ENCODE peak calls at places on chromosome 17, in ten cellular contexts. One of them, this sample, is unnamed.

GRCh38 chr17:75155191-75155601 is 884 bp upstream of the JPT1 start:
- DNase-seq in mucosa of descending colon: no peak
- DNase-seq in K562: no peak
- DNase-seq in hepatocyte: no peak
- DNase-seq in prostate gland: no peak
- DNase-seq in CD8-positive, alpha-beta T cell: no peak
- DNase-seq in A549: no peak
- DNase-seq in transverse colon: no peak
- DNase-seq in DND-41: no peak
- DNase-seq in H1: no peak
- DNase-seq in this sample: peak

GRCh38 chr17:49229076-49229804 is 1.3 kb downstream of the PHOSPHO1 start:
- DNase-seq in mucosa of descending colon: no peak
- DNase-seq in K562: no peak
- DNase-seq in hepatocyte: no peak
- DNase-seq in prostate gland: no peak
- DNase-seq in CD8-positive, alpha-beta T cell: no peak
- DNase-seq in A549: no peak
- DNase-seq in transverse colon: no peak
- DNase-seq in DND-41: no peak
- DNase-seq in H1: no peak
- DNase-seq in this sample: no peak

GRCh38 chr17:40122466-40122943 is 734 bp downstream of the MSL1 start:
- DNase-seq in mucosa of descending colon: peak
- DNase-seq in K562: peak
- DNase-seq in hepatocyte: peak
- DNase-seq in prostate gland: no peak
- DNase-seq in CD8-positive, alpha-beta T cell: no peak
- DNase-seq in A549: peak
- DNase-seq in transverse colon: peak
- DNase-seq in DND-41: peak
- DNase-seq in H1: no peak
- DNase-seq in this sample: peak

GRCh38 chr17:18263885-18264682 is 3.6 kb downstream of the MIEF2 start:
- DNase-seq in mucosa of descending colon: no peak
- DNase-seq in K562: no peak
- DNase-seq in hepatocyte: no peak
- DNase-seq in prostate gland: no peak
- DNase-seq in CD8-positive, alpha-beta T cell: no peak
- DNase-seq in A549: no peak
- DNase-seq in transverse colon: no peak
- DNase-seq in DND-41: no peak
- DNase-seq in H1: no peak
- DNase-seq in this sample: no peak

GRCh38 chr17:37848690-37849616 is 75.3 kb upstream of the TBC1D3K start:
- DNase-seq in mucosa of descending colon: no peak
- DNase-seq in K562: no peak
- DNase-seq in hepatocyte: peak
- DNase-seq in prostate gland: no peak
- DNase-seq in CD8-positive, alpha-beta T cell: no peak
- DNase-seq in A549: peak
- DNase-seq in transverse colon: no peak
- DNase-seq in DND-41: peak
- DNase-seq in H1: no peak
- DNase-seq in this sample: peak

GRCh38 chr17:33120103-33120502 is 128.5 kb downstream of the SPACA3 start:
- DNase-seq in mucosa of descending colon: no peak
- DNase-seq in K562: no peak
- DNase-seq in hepatocyte: peak
- DNase-seq in prostate gland: no peak
- DNase-seq in CD8-positive, alpha-beta T cell: no peak
- DNase-seq in A549: no peak
- DNase-seq in transverse colon: no peak
- DNase-seq in DND-41: no peak
- DNase-seq in H1: no peak
- DNase-seq in this sample: no peak

GRCh38 chr17:33444731-33445130 is 151.6 kb upstream of the ASIC2 start:
- DNase-seq in mucosa of descending colon: no peak
- DNase-seq in K562: no peak
- DNase-seq in hepatocyte: no peak
- DNase-seq in prostate gland: no peak
- DNase-seq in CD8-positive, alpha-beta T cell: no peak
- DNase-seq in A549: no peak
- DNase-seq in transverse colon: no peak
- DNase-seq in DND-41: no peak
- DNase-seq in H1: no peak
- DNase-seq in this sample: no peak

GRCh38 chr17:4566785-4567184 is 6.4 kb upstream of the GGT6 start:
- DNase-seq in mucosa of descending colon: no peak
- DNase-seq in K562: peak
- DNase-seq in hepatocyte: peak
- DNase-seq in prostate gland: peak
- DNase-seq in CD8-positive, alpha-beta T cell: no peak
- DNase-seq in A549: peak
- DNase-seq in transverse colon: peak
- DNase-seq in DND-41: peak
- DNase-seq in H1: no peak
- DNase-seq in this sample: peak

DNA sequence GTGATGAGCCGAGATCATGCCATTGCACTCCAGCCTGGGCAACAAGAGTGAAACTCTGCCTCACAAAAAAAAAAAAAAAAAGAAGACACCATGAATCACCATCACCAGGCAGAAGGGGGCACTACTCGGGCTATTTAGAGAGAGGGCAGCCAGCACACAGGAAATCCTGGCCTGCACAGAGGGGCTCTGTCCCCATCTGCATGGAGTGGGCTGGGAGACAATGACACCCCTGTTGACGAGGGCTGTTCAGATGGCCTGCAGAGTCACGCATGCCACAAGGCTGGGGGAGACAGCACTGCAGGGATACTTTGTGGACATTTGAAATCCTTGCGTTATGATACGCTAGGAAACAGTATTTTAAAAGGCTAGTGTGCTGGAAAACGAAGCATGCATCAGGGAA is 48.3 kb downstream of the CUEDC1 start:
- DNase-seq in mucosa of descending colon: no peak
- DNase-seq in K562: no peak
- DNase-seq in hepatocyte: no peak
- DNase-seq in prostate gland: no peak
- DNase-seq in CD8-positive, alpha-beta T cell: no peak
- DNase-seq in A549: peak
- DNase-seq in transverse colon: no peak
- DNase-seq in DND-41: peak
- DNase-seq in H1: no peak
- DNase-seq in this sample: no peak
- TF ChIP-seq CTCF in mucosa of descending colon: no peak
- TF ChIP-seq CTCF in K562: peak
- TF ChIP-seq CTCF in hepatocyte: no peak
- TF ChIP-seq CTCF in prostate gland: no peak
- TF ChIP-seq CTCF in CD8-positive, alpha-beta T cell: no peak
- TF ChIP-seq CTCF in A549: peak
- TF ChIP-seq CTCF in transverse colon: no peak
- TF ChIP-seq CTCF in DND-41: peak
- TF ChIP-seq CTCF in H1: peak
- TF ChIP-seq CTCF in this sample: no peak

GRCh38 chr17:47212458-47212857 is 3.3 kb downstream of the MYL4 start:
- DNase-seq in mucosa of descending colon: no peak
- DNase-seq in K562: no peak
- DNase-seq in hepatocyte: no peak
- DNase-seq in prostate gland: no peak
- DNase-seq in CD8-positive, alpha-beta T cell: no peak
- DNase-seq in A549: no peak
- DNase-seq in transverse colon: no peak
- DNase-seq in DND-41: no peak
- DNase-seq in H1: no peak
- DNase-seq in this sample: no peak
- H3K4me3 ChIP-seq in mucosa of descending colon: no peak
- H3K4me3 ChIP-seq in K562: no peak
- H3K4me3 ChIP-seq in hepatocyte: no peak
- H3K4me3 ChIP-seq in prostate gland: no peak
- H3K4me3 ChIP-seq in CD8-positive, alpha-beta T cell: no peak
- H3K4me3 ChIP-seq in A549: no peak
- H3K4me3 ChIP-seq in transverse colon: no peak
- H3K4me3 ChIP-seq in DND-41: no peak
- H3K4me3 ChIP-seq in H1: no peak
- H3K4me3 ChIP-seq in this sample: no peak

GRCh38 chr17:43673516-43674323 is 12.0 kb upstream of the MEOX1 start:
- DNase-seq in mucosa of descending colon: peak
- DNase-seq in K562: peak
- DNase-seq in hepatocyte: peak
- DNase-seq in prostate gland: peak
- DNase-seq in CD8-positive, alpha-beta T cell: peak
- DNase-seq in A549: peak
- DNase-seq in transverse colon: peak
- DNase-seq in DND-41: peak
- DNase-seq in H1: no peak
- DNase-seq in this sample: peak
- TF ChIP-seq CTCF in mucosa of descending colon: peak
- TF ChIP-seq CTCF in K562: peak
- TF ChIP-seq CTCF in hepatocyte: peak
- TF ChIP-seq CTCF in prostate gland: peak
- TF ChIP-seq CTCF in CD8-positive, alpha-beta T cell: peak
- TF ChIP-seq CTCF in A549: peak
- TF ChIP-seq CTCF in transverse colon: peak
- TF ChIP-seq CTCF in DND-41: peak
- TF ChIP-seq CTCF in H1: peak
- TF ChIP-seq CTCF in this sample: peak

GRCh38 chr17:57577751-57578607 is 167.1 kb downstream of the CCDC182 start:
- DNase-seq in mucosa of descending colon: no peak
- DNase-seq in K562: no peak
- DNase-seq in hepatocyte: peak
- DNase-seq in prostate gland: peak
- DNase-seq in CD8-positive, alpha-beta T cell: no peak
- DNase-seq in A549: no peak
- DNase-seq in transverse colon: no peak
- DNase-seq in DND-41: no peak
- DNase-seq in H1: no peak
- DNase-seq in this sample: peak
- H3K4me3 ChIP-seq in mucosa of descending colon: no peak
- H3K4me3 ChIP-seq in K562: no peak
- H3K4me3 ChIP-seq in hepatocyte: no peak
- H3K4me3 ChIP-seq in prostate gland: no peak
- H3K4me3 ChIP-seq in CD8-positive, alpha-beta T cell: no peak
- H3K4me3 ChIP-seq in A549: no peak
- H3K4me3 ChIP-seq in transverse colon: no peak
- H3K4me3 ChIP-seq in DND-41: no peak
- H3K4me3 ChIP-seq in H1: no peak
- H3K4me3 ChIP-seq in this sample: no peak

This sample was measured in epithelial cell of esophagus.